ENCODE peak calls at places on chromosomes 13 and 19, in four cellular contexts. L is SK-N-SH, K is H1, M is K562. W is an unnamed sample.

GRCh38 chr13:34201050-34201913 is 383.3 kb downstream of the RFC3 start:
- DNase-seq in M (no peak), L (no peak), K (no peak), W (no peak)

GRCh38 chr19:38649305-38650179 is 2.1 kb downstream of the ACTN4 start:
- DNase-seq in L (no peak), K (no peak), M (no peak), W (no peak)

GRCh38 chr19:19547674-19548345 is 9.7 kb downstream of the CILP2 start:
- DNase-seq in K (no peak), L (no peak), M (no peak), W (no peak)

GRCh38 chr19:43471091-43471490 is 5.7 kb upstream of the LYPD3 start:
- DNase-seq in M (no peak), K (no peak), L (no peak), W (no peak)

GRCh38 chr13:103517066-103517767 is 451.0 kb upstream of the SLC10A2 start:
- DNase-seq in M (no peak), L (no peak), K (no peak), W (no peak)

GRCh38 chr13:71871180-71871754 is 4.3 kb upstream of the DACH1 start:
- DNase-seq in K (no peak), L (no peak), M (no peak), W (no peak)

GRCh38 chr19:1880611-1881392 is 4.5 kb downstream of the ABHD17A start:
- DNase-seq in L (no peak), M (no peak), K (no peak), W (no peak)

GRCh38 chr13:29743229-29743786 is 107.1 kb downstream of the UBL3 start:
- DNase-seq in L (peak; percentile 49), M (no peak), K (no peak), W (no peak)

GRCh38 chr19:18967358-18968146 is 26.5 kb upstream of the HOMER3 start:
- DNase-seq in M (no peak), L (no peak), K (no peak), W (no peak)

GRCh38 chr13:81304121-81304659 is 963.3 kb upstream of the SPRY2 start:
- DNase-seq in K (no peak), M (no peak), L (no peak), W (no peak)

DNA sequence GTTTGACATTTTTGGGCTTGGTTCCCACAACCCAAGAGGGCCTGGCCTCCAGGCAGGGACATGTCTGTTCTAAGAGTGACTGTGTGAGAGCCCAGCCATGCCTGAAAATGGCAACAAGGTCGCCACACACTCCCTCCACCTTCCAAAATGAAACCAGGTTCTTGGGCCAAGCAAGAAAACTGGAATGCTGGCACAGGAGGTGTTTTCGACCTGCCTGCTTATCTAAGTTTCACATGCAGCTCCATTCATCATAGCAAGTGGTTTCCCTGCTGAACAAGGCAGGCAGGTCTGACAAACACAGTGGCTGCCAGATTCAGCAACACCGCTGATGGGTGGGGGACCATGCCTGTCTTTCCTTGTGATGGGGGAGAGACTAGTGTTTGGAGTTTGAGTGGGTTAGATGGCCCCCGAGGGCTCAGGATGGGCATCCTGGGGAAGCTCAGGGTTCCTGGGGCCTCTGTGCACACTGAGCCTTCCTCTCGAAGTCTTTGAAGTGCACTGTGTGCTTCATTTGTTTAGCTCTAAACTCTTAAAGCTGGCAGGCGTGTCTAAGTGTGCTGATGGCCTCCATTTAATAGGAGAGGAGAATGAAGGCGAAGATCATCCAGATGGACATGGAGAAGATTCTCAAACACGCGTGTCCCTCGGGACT is 17.9 kb upstream of the GAS6 start:
- DNase-seq in M (no peak), K (no peak), L (no peak), W (no peak)
- TF ChIP-seq TEAD4 in M (no peak), K (no peak), L (no peak), W (no peak)

GRCh38 chr19:16084067-16084685 is 7.9 kb downstream of the TPM4 start:
- DNase-seq in L (no peak), K (no peak), M (no peak), W (no peak)
- TF ChIP-seq TEAD4 in L (no peak), K (no peak), M (no peak), W (no peak)

DNA sequence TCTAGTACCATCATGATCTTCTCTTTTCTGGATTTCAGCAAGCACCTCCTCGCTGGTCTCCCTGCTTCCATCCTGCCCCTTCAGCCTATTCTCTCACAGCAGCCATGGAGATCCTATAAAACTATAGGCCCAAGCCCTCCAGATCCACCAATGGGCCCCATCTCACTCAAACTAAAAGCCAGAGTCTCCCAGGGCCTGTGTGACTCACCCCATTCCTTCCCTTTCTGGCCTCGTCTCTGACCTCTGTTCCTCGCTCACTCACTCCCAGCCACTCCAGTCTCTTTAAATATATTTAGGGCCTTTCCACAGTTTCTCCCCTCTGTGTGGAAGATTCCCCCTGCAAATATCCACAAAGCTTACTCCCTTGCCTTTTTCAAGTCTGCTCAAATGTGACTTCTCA is 89.7 kb downstream of the HSPH1 start:
- DNase-seq in L (no peak), K (no peak), M (no peak), W (no peak)
- TF ChIP-seq TEAD4 in L (no peak), K (no peak), M (no peak), W (no peak)

DNA sequence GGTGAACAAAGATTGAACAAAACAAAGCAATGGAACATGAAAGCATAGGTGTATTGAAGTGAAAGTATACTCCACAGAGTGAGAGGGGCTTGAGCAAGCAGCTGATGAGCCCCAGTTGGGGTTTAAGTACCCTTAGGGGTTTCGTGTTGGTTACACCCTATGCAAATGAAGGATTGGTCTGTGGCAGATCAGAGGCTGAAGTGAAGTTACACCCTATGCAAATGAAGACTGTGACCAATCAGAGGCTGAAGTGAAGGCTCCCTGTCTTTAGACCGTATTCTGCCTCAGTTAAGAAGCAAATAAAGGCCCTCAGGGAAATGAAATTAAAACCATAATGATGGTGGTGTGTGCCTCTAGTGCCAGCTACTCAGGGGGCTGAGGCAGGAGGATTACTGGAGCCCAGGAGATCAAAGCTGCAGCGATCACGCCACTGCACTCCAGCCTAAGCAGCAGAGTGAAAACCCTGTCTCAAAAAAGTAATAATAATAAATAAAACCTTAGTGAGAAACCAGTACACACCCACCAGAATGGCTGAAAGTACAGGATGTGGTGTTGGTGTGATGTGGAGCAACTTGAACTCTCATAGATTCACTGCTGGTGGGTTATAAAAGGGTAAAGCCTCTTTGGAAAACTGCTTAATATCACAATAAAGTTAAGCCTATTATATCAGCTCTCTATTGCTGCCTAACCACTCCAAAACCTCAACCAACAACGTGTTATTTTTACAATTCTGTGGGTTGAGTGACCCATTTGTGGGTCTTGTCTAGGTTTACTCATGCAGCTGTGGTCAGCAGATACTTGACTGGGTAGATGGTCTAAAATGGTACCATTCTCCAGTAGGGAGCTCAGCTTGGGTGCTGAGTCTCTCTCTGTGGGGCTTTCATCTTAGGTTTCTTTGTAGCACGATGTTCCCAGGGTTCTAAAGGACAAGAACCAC is 12.8 kb upstream of the UPF3A start:
- DNase-seq in M (no peak), L (no peak), K (no peak), W (no peak)
- TF ChIP-seq TEAD4 in M (no peak), L (no peak), K (no peak), W (no peak)

DNA sequence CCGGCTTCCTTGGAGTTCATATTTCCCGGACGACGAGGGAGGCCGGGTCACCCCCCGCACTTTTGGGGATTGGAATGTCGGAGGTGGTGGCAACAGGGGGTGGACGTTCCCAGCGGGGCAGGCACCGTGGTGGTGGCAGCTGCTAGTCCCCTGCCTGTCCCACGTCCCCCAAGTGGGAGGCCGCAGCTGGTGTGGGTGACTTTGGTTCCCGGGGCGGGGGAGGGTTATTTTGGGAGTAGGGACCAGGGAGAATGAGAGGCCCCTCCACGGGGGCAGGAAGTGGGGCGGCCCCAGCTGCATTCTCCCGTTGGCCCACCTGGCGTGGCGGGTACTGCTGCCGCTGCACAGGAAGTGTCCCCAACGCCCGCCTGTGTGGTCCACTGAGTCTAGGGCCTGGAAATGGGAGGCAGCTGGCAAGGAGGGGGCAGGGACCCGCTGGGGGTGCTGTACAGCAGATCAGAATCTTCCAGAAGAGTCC is 11.1 kb upstream of the PLIN3 start:
- DNase-seq in K (peak; percentile 60), L (no peak), M (peak; percentile 11), W (peak; percentile 38)
- TF ChIP-seq TEAD4 in K (peak; percentile 46), L (no peak), M (no peak), W (no peak)

GRCh38 chr19:33000910-33001309 is 28.9 kb downstream of the FAAP24 start:
- DNase-seq in L (no peak), M (no peak), K (no peak), W (no peak)

GRCh38 chr19:33000510-33000909 is 28.5 kb downstream of the FAAP24 start:
- DNase-seq in K (no peak), M (no peak), L (no peak), W (no peak)

GRCh38 chr19:33008738-33009137 is 36.7 kb downstream of the FAAP24 start:
- DNase-seq in K (no peak), M (no peak), L (no peak), W (no peak)

DNA sequence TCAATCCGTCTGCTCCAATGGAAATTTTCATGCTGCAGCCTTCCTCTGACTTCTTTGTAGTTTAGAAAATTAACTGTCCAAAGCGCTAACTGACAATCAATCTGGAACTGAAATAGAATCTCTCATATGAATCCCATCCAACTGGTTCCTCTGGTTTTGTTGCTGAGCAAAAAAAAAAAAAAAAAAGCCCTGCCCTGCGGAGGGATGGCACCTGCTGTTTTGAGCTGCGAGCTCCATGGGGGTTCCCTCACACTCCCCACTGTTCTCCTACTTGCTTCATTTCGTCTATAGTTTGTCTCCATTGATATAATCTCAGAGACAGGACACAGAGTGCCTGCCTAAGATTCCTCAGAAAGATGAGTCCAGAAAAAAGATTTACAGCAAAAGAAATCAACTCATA is 33.4 kb downstream of the FAAP24 start:
- DNase-seq in M (no peak), L (no peak), K (no peak), W (no peak)
- TF ChIP-seq TEAD4 in M (no peak), L (no peak), K (no peak), W (no peak)

GRCh38 chr13:110644892-110645521 is 29.7 kb downstream of the NAXD start:
- DNase-seq in L (peak; percentile 46), M (no peak), K (peak; percentile 82), W (peak; percentile 89)
- TF ChIP-seq TEAD4 in L (no peak), M (no peak), K (no peak), W (no peak)

W was measured in WTC11.